ENCODE peak calls at places on chromosomes 13 and 19, in six cellular contexts. J is GM12892; W is HS-5; S is NAMALWA; L is stimulated activated CD8-positive, alpha-beta memory T cell treated with anti-CD3 and anti-CD28 coated beads, Interleukin-15, amount 100 ng/mL, for 48 hours; E is DND-41. G is an unnamed sample.

GRCh38 chr19:54114340-54114826 is 1.1 kb downstream of the TFPT start:
- DNase-seq in J (no peak), W (no peak), S (no peak), L (peak), E (peak), G (peak)

GRCh38 chr13:20492641-20493040 is 33.0 kb downstream of the CRYL1 start:
- DNase-seq in J (no peak), W (no peak), S (peak), L (no peak), E (peak), G (no peak)

GRCh38 chr19:7340959-7341837 is 7.5 kb upstream of the ARHGEF18 start:
- DNase-seq in J (no peak), W (peak), S (peak), L (peak), E (peak), G (peak)

GRCh38 chr13:94154362-94154761 is 325.1 kb downstream of the DCT start:
- DNase-seq in J (no peak), W (no peak), S (no peak), L (no peak), E (no peak), G (no peak)

GRCh38 chr13:30808600-30808999 is 73.3 kb downstream of the ALOX5AP start:
- DNase-seq in J (no peak), W (no peak), S (no peak), L (no peak), E (no peak), G (peak)

GRCh38 chr19:50178859-50179537 is 15.9 kb upstream of the IZUMO2 start:
- DNase-seq in J (no peak), W (peak), S (no peak), L (no peak), E (no peak), G (no peak)

GRCh38 chr19:32691952-32692726 is 518 bp downstream of the NUDT19 start:
- DNase-seq in J (peak), W (no peak), S (peak), L (peak), E (peak), G (peak)

GRCh38 chr13:77338961-77339401 is 12.1 kb upstream of the MYCBP2 start:
- DNase-seq in J (no peak), W (no peak), S (peak), L (no peak), E (no peak), G (no peak)

GRCh38 chr13:112928958-112929777 is 39.8 kb upstream of the MCF2L start:
- DNase-seq in J (no peak), W (no peak), S (no peak), L (no peak), E (no peak), G (no peak)

GRCh38 chr13:45055198-45055901 is 65.0 kb upstream of the GTF2F2 start:
- DNase-seq in J (no peak), W (peak), S (no peak), L (peak), E (no peak), G (no peak)

GRCh38 chr19:55157064-55157908 is at the start of gene TNNI3:
- DNase-seq in J (no peak), W (no peak), S (no peak), L (no peak), E (no peak), G (no peak)